ENCODE peak calls at places on chromosomes 12 and 14, in eight cellular contexts. V is fibroblast of the conjunctiva, P is osteocyte, K is cerebellum, X is KG1, I is NCI-H1417, Y is naive B cell, W is anterior cingulate cortex. H is an unnamed sample.

GRCh38 chr12:106527356-106527755 is 55.4 kb upstream of the RFX4 start:
- DNase-seq in I (no peak), K (no peak), P (no peak), V (no peak), X (no peak), Y (no peak), W (no peak), H (no peak)

GRCh38 chr14:76426161-76426696 is 50.3 kb downstream of the ESRRB start:
- DNase-seq in W (no peak), I (no peak), P (no peak), X (no peak), V (no peak), Y (no peak), K (no peak), H (no peak)

GRCh38 chr12:6123258-6123657 is 1.2 kb downstream of the VWF start:
- DNase-seq in Y (no peak), X (no peak), I (no peak), K (no peak), W (no peak), V (no peak), P (no peak), H (no peak)

GRCh38 chr14:98242903-98243302 is 1029.1 kb downstream of the BCL11B start:
- DNase-seq in P (no peak), V (no peak), W (no peak), Y (no peak), X (no peak), I (no peak), K (no peak), H (no peak)

GRCh38 chr12:2324375-2324774 is 271.6 kb downstream of the CACNA1C start:
- DNase-seq in I (peak), W (no peak), Y (no peak), X (no peak), K (peak), V (no peak), P (no peak), H (no peak)

GRCh38 chr12:9906888-9907287 is 25.3 kb downstream of the CLEC2A start:
- DNase-seq in W (no peak), Y (peak), I (no peak), P (no peak), X (no peak), K (no peak), V (no peak), H (no peak)

GRCh38 chr14:54117401-54117800 is 160.8 kb upstream of the BMP4 start:
- DNase-seq in P (no peak), K (no peak), I (no peak), Y (no peak), X (no peak), W (no peak), V (no peak), H (no peak)

GRCh38 chr12:105949391-105949790 is 189.4 kb downstream of the NUAK1 start:
- DNase-seq in W (no peak), K (no peak), V (no peak), X (no peak), P (no peak), Y (no peak), I (no peak), H (no peak)

GRCh38 chr14:69008411-69008810 is 29.3 kb upstream of the ACTN1 start:
- DNase-seq in W (no peak), Y (no peak), V (no peak), P (peak), X (no peak), K (no peak), I (peak), H (no peak)

GRCh38 chr14:47785041-47785440 is 109.6 kb upstream of the MDGA2 start:
- DNase-seq in X (no peak), K (no peak), Y (no peak), W (no peak), P (no peak), V (no peak), I (no peak), H (no peak)

GRCh38 chr14:21978184-21978998 is 304.8 kb upstream of the OR4E1 start:
- DNase-seq in W (no peak), P (no peak), K (no peak), X (no peak), I (peak), Y (peak), V (peak), H (no peak)